ENCODE peak calls at places on chromosomes 12 and 14, in nine cellular contexts. T is left ventricle myocardium inferior, S is NCI-H1436, R is foreskin keratinocyte, W is non-pigmented ciliary epithelial cell, U is lower leg skin, D is fibroblast of pulmonary artery, I is NCI-H1092, F is stomach. Y is an unnamed sample.

GRCh38 chr14:94379291-94380224 is 8.8 kb downstream of the SERPINA1 start:
- DNase-seq in W (no peak), S (no peak), D (no peak), I (no peak), U (no peak), T (no peak), R (no peak), F (no peak), Y (no peak)

GRCh38 chr12:108238474-108238873 is 100.6 kb downstream of the CMKLR1 start:
- DNase-seq in S (no peak), I (no peak), T (no peak), F (no peak), D (no peak), U (no peak), R (no peak), W (no peak), Y (no peak)

GRCh38 chr12:51323317-51323960 is 535 bp downstream of the BIN2 start:
- DNase-seq in I (no peak), R (no peak), F (no peak), U (no peak), D (no peak), W (no peak), T (no peak), S (no peak), Y (no peak)

GRCh38 chr12:111454716-111455447 is 49.2 kb downstream of the SH2B3 start:
- DNase-seq in R (no peak), D (no peak), I (no peak), U (no peak), W (no peak), T (no peak), F (no peak), S (no peak), Y (no peak)

GRCh38 chr14:76257842-76258397 is 106.2 kb downstream of the GPATCH2L start:
- DNase-seq in U (no peak), D (no peak), F (no peak), S (no peak), W (no peak), R (no peak), I (no peak), T (no peak), Y (no peak)

GRCh38 chr14:60658909-60659585 is 9.8 kb upstream of the SIX1 start:
- DNase-seq in I (no peak), U (no peak), W (no peak), F (no peak), S (no peak), D (no peak), R (no peak), T (no peak), Y (no peak)

GRCh38 chr14:88559852-88560251 is 3.0 kb upstream of the ZC3H14 start:
- DNase-seq in T (no peak), I (no peak), W (no peak), D (peak), S (no peak), F (no peak), U (no peak), R (no peak), Y (no peak)

GRCh38 chr14:103064978-103065377 is 7.6 kb upstream of the CDC42BPB start:
- DNase-seq in U (no peak), W (no peak), F (no peak), T (no peak), R (no peak), D (no peak), I (no peak), S (no peak), Y (no peak)

GRCh38 chr14:67977468-67978034 is 158.0 kb downstream of the RAD51B start:
- DNase-seq in W (no peak), R (no peak), F (no peak), D (no peak), I (no peak), S (no peak), T (no peak), U (no peak), Y (no peak)

GRCh38 chr14:87153391-87153790 is 839.6 kb downstream of the GALC start:
- DNase-seq in D (no peak), I (no peak), R (no peak), U (no peak), F (no peak), S (no peak), T (no peak), W (no peak), Y (no peak)

GRCh38 chr12:109770104-109770860 is 56.7 kb downstream of the FAM222A start:
- DNase-seq in T (no peak), F (peak), I (no peak), D (no peak), U (no peak), S (no peak), W (no peak), R (no peak), Y (no peak)

Y was measured in NCI-H774.